ENCODE peak calls at places on chromosomes 11 and 22, in ten cellular contexts. One of them, this sample, is unnamed.
A peak's percentile ranks its signal among the peaks of the same experiment; 100 is the strongest.

GRCh38 chr22:46578824-46579561 is 41.2 kb upstream of the GRAMD4 start:
- DNase-seq in CD8-positive, alpha-beta memory T cell: no peak
- DNase-seq in thoracic aorta: peak; percentile 1
- DNase-seq in kidney: peak; percentile 78
- DNase-seq in mucosa of descending colon: peak; percentile 72
- DNase-seq in small intestine: peak; percentile 83
- DNase-seq in HCT116: no peak
- DNase-seq in HepG2: peak; percentile 64
- DNase-seq in ovary: no peak
- DNase-seq in Peyer's patch: no peak
- DNase-seq in this sample: no peak

GRCh38 chr11:18768472-18768901 is 23.1 kb downstream of the PTPN5 start:
- DNase-seq in CD8-positive, alpha-beta memory T cell: no peak
- DNase-seq in thoracic aorta: no peak
- DNase-seq in kidney: peak; percentile 22
- DNase-seq in mucosa of descending colon: no peak
- DNase-seq in small intestine: no peak
- DNase-seq in HCT116: no peak
- DNase-seq in HepG2: no peak
- DNase-seq in ovary: no peak
- DNase-seq in Peyer's patch: no peak
- DNase-seq in this sample: no peak

GRCh38 chr11:59206635-59207034 is 6.1 kb downstream of the MPEG1 start:
- DNase-seq in CD8-positive, alpha-beta memory T cell: no peak
- DNase-seq in thoracic aorta: no peak
- DNase-seq in kidney: no peak
- DNase-seq in mucosa of descending colon: no peak
- DNase-seq in small intestine: peak; percentile 66
- DNase-seq in HCT116: peak; percentile 21
- DNase-seq in HepG2: peak; percentile 42
- DNase-seq in ovary: no peak
- DNase-seq in Peyer's patch: no peak
- DNase-seq in this sample: peak; percentile 42

GRCh38 chr22:41343300-41343699 is 38.4 kb upstream of the TEF start:
- DNase-seq in CD8-positive, alpha-beta memory T cell: no peak
- DNase-seq in thoracic aorta: no peak
- DNase-seq in kidney: no peak
- DNase-seq in mucosa of descending colon: no peak
- DNase-seq in small intestine: no peak
- DNase-seq in HCT116: no peak
- DNase-seq in HepG2: no peak
- DNase-seq in ovary: no peak
- DNase-seq in Peyer's patch: no peak
- DNase-seq in this sample: no peak

GRCh38 chr11:133526790-133527189 is 5.5 kb downstream of the OPCML start:
- DNase-seq in CD8-positive, alpha-beta memory T cell: no peak
- DNase-seq in thoracic aorta: no peak
- DNase-seq in kidney: no peak
- DNase-seq in mucosa of descending colon: no peak
- DNase-seq in small intestine: no peak
- DNase-seq in HCT116: no peak
- DNase-seq in HepG2: no peak
- DNase-seq in ovary: no peak
- DNase-seq in Peyer's patch: no peak
- DNase-seq in this sample: no peak

GRCh38 chr22:28329582-28330073 is 350.0 kb downstream of the TTC28 start:
- DNase-seq in CD8-positive, alpha-beta memory T cell: no peak
- DNase-seq in thoracic aorta: no peak
- DNase-seq in kidney: no peak
- DNase-seq in mucosa of descending colon: no peak
- DNase-seq in small intestine: no peak
- DNase-seq in HCT116: no peak
- DNase-seq in HepG2: no peak
- DNase-seq in ovary: no peak
- DNase-seq in Peyer's patch: no peak
- DNase-seq in this sample: no peak

GRCh38 chr22:22207845-22208564 is 36.6 kb upstream of the VPREB1 start:
- DNase-seq in CD8-positive, alpha-beta memory T cell: peak; percentile 81
- DNase-seq in thoracic aorta: no peak
- DNase-seq in kidney: peak; percentile 88
- DNase-seq in mucosa of descending colon: peak; percentile 73
- DNase-seq in small intestine: peak; percentile 61
- DNase-seq in HCT116: peak; percentile 69
- DNase-seq in HepG2: peak; percentile 53
- DNase-seq in ovary: no peak
- DNase-seq in Peyer's patch: peak; percentile 91
- DNase-seq in this sample: peak; percentile 49

GRCh38 chr11:68524213-68524612 is 63.7 kb downstream of the PPP6R3 start:
- DNase-seq in CD8-positive, alpha-beta memory T cell: no peak
- DNase-seq in thoracic aorta: no peak
- DNase-seq in kidney: no peak
- DNase-seq in mucosa of descending colon: no peak
- DNase-seq in small intestine: no peak
- DNase-seq in HCT116: no peak
- DNase-seq in HepG2: no peak
- DNase-seq in ovary: no peak
- DNase-seq in Peyer's patch: no peak
- DNase-seq in this sample: no peak

GRCh38 chr11:45806072-45806933 is 1.4 kb downstream of the SLC35C1 start:
- DNase-seq in CD8-positive, alpha-beta memory T cell: no peak
- DNase-seq in thoracic aorta: no peak
- DNase-seq in kidney: no peak
- DNase-seq in mucosa of descending colon: no peak
- DNase-seq in small intestine: no peak
- DNase-seq in HCT116: no peak
- DNase-seq in HepG2: no peak
- DNase-seq in ovary: no peak
- DNase-seq in Peyer's patch: no peak
- DNase-seq in this sample: no peak

GRCh38 chr11:45805305-45806071 is 539 bp downstream of the SLC35C1 start:
- DNase-seq in CD8-positive, alpha-beta memory T cell: no peak
- DNase-seq in thoracic aorta: no peak
- DNase-seq in kidney: peak; percentile 86
- DNase-seq in mucosa of descending colon: peak; percentile 71
- DNase-seq in small intestine: peak; percentile 76
- DNase-seq in HCT116: no peak
- DNase-seq in HepG2: peak; percentile 44
- DNase-seq in ovary: peak; percentile 45
- DNase-seq in Peyer's patch: no peak
- DNase-seq in this sample: peak; percentile 51

GRCh38 chr11:45807792-45808238 is 2.9 kb downstream of the SLC35C1 start:
- DNase-seq in CD8-positive, alpha-beta memory T cell: no peak
- DNase-seq in thoracic aorta: no peak
- DNase-seq in kidney: no peak
- DNase-seq in mucosa of descending colon: no peak
- DNase-seq in small intestine: no peak
- DNase-seq in HCT116: no peak
- DNase-seq in HepG2: no peak
- DNase-seq in ovary: no peak
- DNase-seq in Peyer's patch: no peak
- DNase-seq in this sample: no peak

GRCh38 chr11:45804806-45805304 is at the start of gene SLC35C1:
- DNase-seq in CD8-positive, alpha-beta memory T cell: peak; percentile 96
- DNase-seq in thoracic aorta: peak; percentile 88
- DNase-seq in kidney: peak; percentile 99
- DNase-seq in mucosa of descending colon: peak; percentile 99
- DNase-seq in small intestine: peak; percentile 98
- DNase-seq in HCT116: peak; percentile 86
- DNase-seq in HepG2: peak; percentile 88
- DNase-seq in ovary: peak; percentile 96
- DNase-seq in Peyer's patch: peak; percentile 97
- DNase-seq in this sample: peak; percentile 98

DNA sequence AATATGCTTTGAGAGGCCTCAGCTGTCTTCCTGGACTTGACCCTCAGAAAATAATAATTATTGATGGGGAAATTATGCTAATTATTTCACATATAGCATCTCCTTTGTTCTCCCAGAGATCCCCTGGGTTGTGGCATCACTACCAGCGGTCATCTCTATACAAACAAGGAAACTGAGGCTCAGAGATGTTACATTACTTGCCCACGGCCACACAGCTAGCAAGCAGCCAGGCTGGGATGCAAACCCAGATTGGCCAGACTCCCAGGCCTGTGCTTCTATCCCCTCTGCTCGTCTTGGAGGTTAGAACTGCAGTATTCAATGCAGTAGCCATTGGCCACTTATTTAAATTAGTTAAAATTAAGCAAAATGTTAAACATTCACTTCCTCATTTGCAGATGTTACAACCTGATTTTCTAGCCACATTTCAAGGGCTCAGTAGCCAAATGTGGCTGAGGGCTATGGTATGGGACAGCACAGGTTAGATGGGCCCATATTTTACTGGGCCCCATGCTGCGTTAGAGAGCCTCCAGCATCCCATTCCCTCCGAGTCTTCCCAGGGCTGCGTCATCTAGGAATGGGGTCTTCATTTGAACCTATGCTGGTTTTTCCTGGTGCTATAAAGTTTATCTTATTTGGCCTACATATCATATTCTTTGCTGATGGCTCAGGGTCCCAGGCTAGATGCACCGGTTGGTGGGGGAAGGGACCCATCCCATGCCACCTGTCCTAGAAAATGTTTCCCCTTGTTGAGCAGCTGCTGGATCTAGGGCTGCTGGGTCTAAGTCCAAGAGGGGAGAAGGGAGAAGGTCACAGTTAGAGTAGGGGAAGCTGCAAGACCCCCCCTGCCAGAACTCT is 2.2 kb downstream of the SLC35C1 start:
- DNase-seq in CD8-positive, alpha-beta memory T cell: no peak
- DNase-seq in thoracic aorta: no peak
- DNase-seq in kidney: no peak
- DNase-seq in mucosa of descending colon: no peak
- DNase-seq in small intestine: no peak
- DNase-seq in HCT116: no peak
- DNase-seq in HepG2: no peak
- DNase-seq in ovary: no peak
- DNase-seq in Peyer's patch: no peak
- DNase-seq in this sample: no peak
- H3K4me3 ChIP-seq in CD8-positive, alpha-beta memory T cell: peak overlapping the region; percentile 83
- H3K4me3 ChIP-seq in thoracic aorta: peak overlapping the region; percentile 99
- H3K4me3 ChIP-seq in kidney: peak overlapping the region; percentile 65
- H3K4me3 ChIP-seq in mucosa of descending colon: no peak overlapping the region
- H3K4me3 ChIP-seq in small intestine: peak overlapping the region; percentile 96
- H3K4me3 ChIP-seq in HCT116: no peak overlapping the region
- H3K4me3 ChIP-seq in HepG2: peak overlapping the region; percentile 81
- H3K4me3 ChIP-seq in ovary: no peak overlapping the region
- H3K4me3 ChIP-seq in Peyer's patch: no peak overlapping the region
- H3K4me3 ChIP-seq in this sample: no peak overlapping the region

DNA sequence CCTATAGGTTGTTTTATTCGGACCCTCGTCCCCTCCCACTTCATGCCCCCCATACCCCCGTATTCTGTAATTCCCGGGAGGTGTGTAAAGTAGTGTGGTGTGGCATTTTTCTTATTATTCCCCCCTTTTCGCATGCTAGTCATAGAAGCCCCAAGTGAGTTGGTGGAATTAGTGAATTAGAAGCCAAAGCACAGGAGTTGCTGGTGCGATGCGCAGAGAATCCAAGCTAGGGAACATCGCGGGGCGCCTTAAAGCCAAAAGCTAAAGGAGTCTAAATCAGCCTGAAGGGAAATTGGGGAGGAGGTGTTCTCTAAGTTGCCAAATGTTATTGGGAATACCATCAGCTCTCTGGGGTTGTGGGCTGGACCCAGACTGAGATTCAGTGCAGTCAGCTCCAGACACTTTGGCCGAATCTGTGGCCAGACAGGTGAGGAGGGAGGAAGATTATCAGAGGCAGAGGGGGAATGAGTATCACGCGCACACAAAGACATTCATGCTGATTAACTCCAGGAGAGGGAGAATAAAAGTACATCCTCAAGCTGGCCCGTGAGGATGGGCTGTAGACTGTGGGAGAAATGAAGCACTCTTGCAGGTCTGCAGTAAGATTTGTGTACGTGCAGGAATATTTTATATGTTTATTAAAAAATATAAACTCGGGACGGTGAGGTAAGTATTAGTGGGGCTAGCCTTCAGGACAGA is 102.8 kb upstream of the HSD17B12 start:
- DNase-seq in CD8-positive, alpha-beta memory T cell: no peak
- DNase-seq in thoracic aorta: no peak
- DNase-seq in kidney: no peak
- DNase-seq in mucosa of descending colon: no peak
- DNase-seq in small intestine: no peak
- DNase-seq in HCT116: no peak
- DNase-seq in HepG2: no peak
- DNase-seq in ovary: no peak
- DNase-seq in Peyer's patch: no peak
- DNase-seq in this sample: no peak
- H3K4me1 ChIP-seq in CD8-positive, alpha-beta memory T cell: peaks cover 16% of the 10 kb centered on the region
- H3K4me1 ChIP-seq in thoracic aorta: peaks cover 48% of the 10 kb centered on the region
- H3K4me1 ChIP-seq in kidney: peaks cover 12% of the 10 kb centered on the region
- H3K4me1 ChIP-seq in mucosa of descending colon: peaks cover 18% of the 10 kb centered on the region
- H3K4me1 ChIP-seq in small intestine: peaks cover 2% of the 10 kb centered on the region
- H3K4me1 ChIP-seq in HCT116: no peaks in the 10 kb centered on the region
- H3K4me1 ChIP-seq in HepG2: no peaks in the 10 kb centered on the region
- H3K4me1 ChIP-seq in ovary: peaks cover 13% of the 10 kb centered on the region
- H3K4me1 ChIP-seq in Peyer's patch: peaks cover 55% of the 10 kb centered on the region
- H3K4me1 ChIP-seq in this sample: peaks cover 23% of the 10 kb centered on the region

GRCh38 chr11:102793677-102794290 is 4.2 kb downstream of the MMP1 start:
- DNase-seq in CD8-positive, alpha-beta memory T cell: no peak
- DNase-seq in thoracic aorta: no peak
- DNase-seq in kidney: no peak
- DNase-seq in mucosa of descending colon: no peak
- DNase-seq in small intestine: peak; percentile 14
- DNase-seq in HCT116: no peak
- DNase-seq in HepG2: no peak
- DNase-seq in ovary: no peak
- DNase-seq in Peyer's patch: no peak
- DNase-seq in this sample: no peak
- H3K4me3 ChIP-seq in CD8-positive, alpha-beta memory T cell: no peak overlapping the region
- H3K4me3 ChIP-seq in thoracic aorta: no peak overlapping the region
- H3K4me3 ChIP-seq in kidney: no peak overlapping the region
- H3K4me3 ChIP-seq in mucosa of descending colon: no peak overlapping the region
- H3K4me3 ChIP-seq in small intestine: no peak overlapping the region
- H3K4me3 ChIP-seq in HCT116: no peak overlapping the region
- H3K4me3 ChIP-seq in HepG2: no peak overlapping the region
- H3K4me3 ChIP-seq in ovary: no peak overlapping the region
- H3K4me3 ChIP-seq in Peyer's patch: no peak overlapping the region
- H3K4me3 ChIP-seq in this sample: no peak overlapping the region

GRCh38 chr22:50307891-50308596 is 598 bp upstream of the PLXNB2 start:
- DNase-seq in CD8-positive, alpha-beta memory T cell: no peak
- DNase-seq in thoracic aorta: no peak
- DNase-seq in kidney: peak; percentile 88
- DNase-seq in mucosa of descending colon: peak; percentile 72
- DNase-seq in small intestine: no peak
- DNase-seq in HCT116: no peak
- DNase-seq in HepG2: no peak
- DNase-seq in ovary: peak; percentile 74
- DNase-seq in Peyer's patch: no peak
- DNase-seq in this sample: no peak

GRCh38 chr22:50308597-50308935 is 1.1 kb upstream of the PLXNB2 start:
- DNase-seq in CD8-positive, alpha-beta memory T cell: no peak
- DNase-seq in thoracic aorta: no peak
- DNase-seq in kidney: peak; percentile 96
- DNase-seq in mucosa of descending colon: peak; percentile 88
- DNase-seq in small intestine: no peak
- DNase-seq in HCT116: no peak
- DNase-seq in HepG2: peak; percentile 59
- DNase-seq in ovary: peak; percentile 76
- DNase-seq in Peyer's patch: peak; percentile 59
- DNase-seq in this sample: no peak

GRCh38 chr22:50309601-50309991 is 2.1 kb upstream of the PLXNB2 start:
- DNase-seq in CD8-positive, alpha-beta memory T cell: no peak
- DNase-seq in thoracic aorta: no peak
- DNase-seq in kidney: peak; percentile 74
- DNase-seq in mucosa of descending colon: peak; percentile 31
- DNase-seq in small intestine: no peak
- DNase-seq in HCT116: no peak
- DNase-seq in HepG2: no peak
- DNase-seq in ovary: peak; percentile 34
- DNase-seq in Peyer's patch: no peak
- DNase-seq in this sample: no peak

GRCh38 chr22:50310209-50310722 is 2.8 kb upstream of the PLXNB2 start:
- DNase-seq in CD8-positive, alpha-beta memory T cell: no peak
- DNase-seq in thoracic aorta: no peak
- DNase-seq in kidney: peak; percentile 64
- DNase-seq in mucosa of descending colon: peak; percentile 50
- DNase-seq in small intestine: no peak
- DNase-seq in HCT116: no peak
- DNase-seq in HepG2: peak; percentile 69
- DNase-seq in ovary: peak; percentile 34
- DNase-seq in Peyer's patch: no peak
- DNase-seq in this sample: no peak

GRCh38 chr22:50308986-50309600 is 1.6 kb upstream of the PLXNB2 start:
- DNase-seq in CD8-positive, alpha-beta memory T cell: no peak
- DNase-seq in thoracic aorta: no peak
- DNase-seq in kidney: no peak
- DNase-seq in mucosa of descending colon: peak; percentile 55
- DNase-seq in small intestine: no peak
- DNase-seq in HCT116: no peak
- DNase-seq in HepG2: no peak
- DNase-seq in ovary: no peak
- DNase-seq in Peyer's patch: no peak
- DNase-seq in this sample: no peak
- H3K4me1 ChIP-seq in CD8-positive, alpha-beta memory T cell: peaks cover 6% of the 10 kb centered on the region
- H3K4me1 ChIP-seq in thoracic aorta: peaks cover 41% of the 10 kb centered on the region
- H3K4me1 ChIP-seq in kidney: peaks cover 39% of the 10 kb centered on the region
- H3K4me1 ChIP-seq in mucosa of descending colon: peaks cover 29% of the 10 kb centered on the region
- H3K4me1 ChIP-seq in small intestine: peaks cover 2% of the 10 kb centered on the region
- H3K4me1 ChIP-seq in HCT116: peaks cover 19% of the 10 kb centered on the region
- H3K4me1 ChIP-seq in HepG2: peaks cover 74% of the 10 kb centered on the region
- H3K4me1 ChIP-seq in ovary: peaks cover 22% of the 10 kb centered on the region
- H3K4me1 ChIP-seq in Peyer's patch: peaks cover 33% of the 10 kb centered on the region
- H3K4me1 ChIP-seq in this sample: peaks cover 35% of the 10 kb centered on the region